ENCODE peak calls at places on chromosomes 2 and 18, in seven cellular contexts. K is neuronal stem cell, R is immature natural killer cell, W is MM.1S, N is pancreas, V is posterior vena cava, H is posterior cingulate gyrus. G is an unnamed sample.
A peak's percentile ranks its signal among the peaks of the same experiment; 100 is the strongest.

GRCh38 chr2:171836151-171836910 is 57.7 kb downstream of the SLC25A12 start:
- DNase-seq in K (no peak), R (no peak), W (no peak), N (no peak), V (no peak), H (no peak), G (no peak)

GRCh38 chr2:238558456-238559099 is 131.9 kb downstream of the ASB1 start:
- DNase-seq in K (no peak), R (no peak), W (no peak), N (no peak), V (no peak), H (no peak), G (no peak)

GRCh38 chr2:207141381-207141780 is 24.4 kb downstream of the KLF7 start:
- DNase-seq in K (no peak), R (no peak), W (no peak), N (no peak), V (no peak), H (no peak), G (no peak)

GRCh38 chr2:241607162-241607885 is 29.6 kb downstream of the THAP4 start:
- DNase-seq in K (no peak), R (no peak), W (no peak), N (no peak), V (peak; percentile 28), H (no peak), G (no peak)

GRCh38 chr2:55136138-55136541 is 85.9 kb upstream of the RTN4 start:
- DNase-seq in K (no peak), R (no peak), W (no peak), N (no peak), V (no peak), H (no peak), G (no peak)

GRCh38 chr2:157497603-157498314 is 53.9 kb upstream of the CYTIP start:
- DNase-seq in K (peak; percentile 6), R (peak; percentile 40), W (peak; percentile 77), N (no peak), V (no peak), H (no peak), G (peak; percentile 84)

GRCh38 chr2:64644240-64645013 is 9.3 kb downstream of the SERTAD2 start:
- DNase-seq in K (peak; percentile 67), R (peak; percentile 80), W (peak; percentile 70), N (peak; percentile 69), V (peak; percentile 93), H (no peak), G (peak; percentile 95)

GRCh38 chr2:226427538-226428307 is 371.9 kb downstream of the IRS1 start:
- DNase-seq in K (no peak), R (no peak), W (no peak), N (no peak), V (no peak), H (no peak), G (no peak)

GRCh38 chr2:160425794-160426193 is 67.8 kb downstream of the RBMS1 start:
- DNase-seq in K (no peak), R (no peak), W (no peak), N (no peak), V (no peak), H (no peak), G (no peak)

GRCh38 chr2:191847764-191848163 is 876 bp upstream of the CAVIN2 start:
- DNase-seq in K (no peak), R (no peak), W (no peak), N (no peak), V (no peak), H (no peak), G (peak; percentile 47)

GRCh38 chr2:85132834-85133637 is at the start of gene TCF7L1:
- DNase-seq in K (peak; percentile 91), R (peak; percentile 12), W (peak; percentile 50), N (peak; percentile 71), V (peak; percentile 93), H (peak; percentile 47), G (peak; percentile 84)

GRCh38 chr18:28015671-28016070 is 161.3 kb downstream of the CDH2 start:
- DNase-seq in K (no peak), R (no peak), W (no peak), N (no peak), V (no peak), H (no peak), G (no peak)

GRCh38 chr2:231123362-231123898 is 1.4 kb downstream of the HTR2B start:
- DNase-seq in K (no peak), R (no peak), W (no peak), N (no peak), V (no peak), H (no peak), G (no peak)